ENCODE peak calls at places on chromosome 11, in five cellular contexts. F is activated CD4-positive, alpha-beta T cell treated with anti-CD3 and anti-CD28 coated beads, Interleukin-2, amount 50 U/mL, for 1 hour; N is GDM1; K is kidney epithelial cell; A is fibroblast of pulmonary artery. O is an unnamed sample.

GRCh38 chr11:1650034-1650917 is 20.7 kb downstream of the KRTAP5-5 start:
- DNase-seq in N (no peak), A (no peak), K (no peak), F (no peak), O (no peak)

GRCh38 chr11:47254381-47254780 is 3.4 kb upstream of the NR1H3 start:
- DNase-seq in K (no peak), N (no peak), A (peak; percentile 50), F (no peak), O (no peak)

GRCh38 chr11:58046231-58046630 is 15.5 kb downstream of the OR6Q1 start:
- DNase-seq in A (peak; percentile 19), K (no peak), F (no peak), N (no peak), O (no peak)

GRCh38 chr11:113242767-113243397 is 71.5 kb upstream of the TTC12 start:
- DNase-seq in K (no peak), A (peak; percentile 69), F (no peak), N (no peak), O (no peak)

GRCh38 chr11:77396911-77397310 is 77.0 kb downstream of the PAK1 start:
- DNase-seq in N (no peak), F (no peak), A (no peak), K (no peak), O (no peak)

GRCh38 chr11:123300874-123301695 is 106.0 kb upstream of the CLMP start:
- DNase-seq in K (no peak), F (no peak), N (no peak), A (peak; percentile 79), O (no peak)

GRCh38 chr11:30683176-30683575 is 97.0 kb upstream of the MPPED2 start:
- DNase-seq in A (peak; percentile 1), F (no peak), K (no peak), N (no peak), O (no peak)

GRCh38 chr11:3952715-3953114 is 97.3 kb downstream of the STIM1 start:
- DNase-seq in A (no peak), N (no peak), K (no peak), F (no peak), O (no peak)

O was measured in iPS DF 6.9.